ENCODE peak calls at places on chromosomes 11 and 22, in six cellular contexts. M is neuronal stem cell, Z is IMR-90, X is mesendoderm, J is H1, S is trophoblast cell. I is an unnamed sample.

GRCh38 chr11:69721745-69722144 is 17.9 kb upstream of the FGF19 start:
- DNase-seq in S (no peak), J (no peak), M (no peak), Z (no peak), X (no peak), I (no peak)

GRCh38 chr11:126992065-126992803 is 8.3 kb downstream of the KIRREL3 start:
- DNase-seq in S (peak; percentile 92), X (peak; percentile 57), J (no peak), M (no peak), Z (peak; percentile 98), I (peak; percentile 79)

GRCh38 chr11:46889689-46890475 is 28.5 kb downstream of the LRP4 start:
- DNase-seq in M (peak; percentile 73), Z (peak; percentile 73), J (peak; percentile 51), S (peak; percentile 63), X (peak; percentile 85), I (peak; percentile 78)

GRCh38 chr11:120209750-120210650 is 832 bp upstream of the OAF start:
- DNase-seq in X (no peak), Z (no peak), J (no peak), S (no peak), M (no peak), I (peak; percentile 30)

GRCh38 chr22:48393041-48393370 is 1434.7 kb downstream of the BRD1 start:
- DNase-seq in S (no peak), M (no peak), X (no peak), Z (no peak), J (no peak), I (no peak)

GRCh38 chr11:114158886-114159285 is 99.4 kb downstream of the ZBTB16 start:
- DNase-seq in S (no peak), X (no peak), M (no peak), J (no peak), Z (peak; percentile 56), I (no peak)

GRCh38 chr22:50438305-50439275 is 36.2 kb downstream of the SBF1 start:
- DNase-seq in S (no peak), J (no peak), X (peak; percentile 9), Z (no peak), M (no peak), I (no peak)

GRCh38 chr11:111413849-111414248 is 34.8 kb upstream of the POU2AF1 start:
- DNase-seq in X (no peak), J (no peak), M (no peak), S (no peak), Z (no peak), I (no peak)

GRCh38 chr22:19974233-19974861 is 32.7 kb upstream of the TXNRD2 start:
- DNase-seq in M (peak; percentile 76), X (peak; percentile 99), S (peak; percentile 93), J (peak; percentile 86), Z (peak; percentile 51), I (peak; percentile 59)

GRCh38 chr11:44623321-44623715 is 57.9 kb downstream of the CD82 start:
- DNase-seq in S (no peak), J (no peak), Z (no peak), M (no peak), X (no peak), I (no peak)

GRCh38 chr22:19965771-19966709 is 24.4 kb upstream of the TXNRD2 start:
- DNase-seq in Z (no peak), S (peak; percentile 29), X (peak; percentile 59), M (no peak), J (no peak), I (no peak)

GRCh38 chr11:95111923-95112540 is 22.4 kb downstream of the ENDOD1 start:
- DNase-seq in X (no peak), J (no peak), Z (no peak), S (peak; percentile 70), M (no peak), I (no peak)

GRCh38 chr11:2988996-2989395 is 3.1 kb downstream of the NAP1L4 start:
- DNase-seq in S (no peak), J (no peak), M (no peak), X (peak; percentile 13), Z (peak; percentile 33), I (peak; percentile 23)

GRCh38 chr11:10455637-10456487 is 798 bp downstream of the AMPD3 start:
- DNase-seq in M (peak; percentile 21), Z (peak; percentile 90), X (peak; percentile 89), S (peak; percentile 68), J (no peak), I (peak; percentile 91)

GRCh38 chr11:101441747-101442146 is 142.1 kb downstream of the TRPC6 start:
- DNase-seq in X (no peak), S (no peak), Z (no peak), M (no peak), J (no peak), I (peak; percentile 59)

GRCh38 chr11:44632466-44633123 is 67.1 kb downstream of the CD82 start:
- DNase-seq in X (peak; percentile 77), M (no peak), S (no peak), J (no peak), Z (no peak), I (peak; percentile 45)

GRCh38 chr22:24992946-24993345 is 40.4 kb downstream of the KIAA1671 start:
- DNase-seq in M (no peak), X (no peak), S (no peak), Z (no peak), J (no peak), I (no peak)

GRCh38 chr11:8261921-8262551 is 1.6 kb downstream of the LMO1 start:
- DNase-seq in X (peak; percentile 59), Z (no peak), J (no peak), S (peak; percentile 50), M (no peak), I (no peak)

GRCh38 chr22:28279888-28280287 is 360.8 kb upstream of the PITPNB start:
- DNase-seq in S (no peak), Z (peak; percentile 72), M (no peak), J (no peak), X (no peak), I (no peak)

GRCh38 chr11:130070829-130071205 is 1.1 kb downstream of the APLP2 start:
- DNase-seq in X (peak; percentile 55), M (no peak), Z (peak; percentile 36), S (no peak), J (no peak), I (peak; percentile 39)

GRCh38 chr11:76512851-76513653 is 68.2 kb downstream of the EMSY start:
- DNase-seq in S (no peak), M (no peak), Z (peak; percentile 65), X (peak; percentile 49), J (no peak), I (peak; percentile 62)

GRCh38 chr11:57310630-57311086 is 14.1 kb downstream of the TNKS1BP1 start:
- DNase-seq in Z (peak; percentile 27), S (no peak), J (no peak), X (no peak), M (no peak), I (no peak)

GRCh38 chr11:77244277-77245014 is 57.0 kb downstream of the GDPD4 start:
- DNase-seq in M (no peak), Z (peak; percentile 85), S (no peak), J (no peak), X (no peak), I (peak; percentile 78)

GRCh38 chr22:25900880-25901279 is 158.9 kb downstream of the MYO18B start:
- DNase-seq in S (no peak), X (peak; percentile 48), M (no peak), J (no peak), Z (no peak), I (no peak)

GRCh38 chr22:24326266-24326665 is 55.6 kb downstream of the SPECC1L start:
- DNase-seq in J (no peak), X (peak; percentile 88), M (no peak), Z (no peak), S (no peak), I (no peak)

GRCh38 chr22:27241430-27242110 is 560.0 kb downstream of the MN1 start:
- DNase-seq in X (no peak), S (no peak), M (no peak), J (no peak), Z (no peak), I (peak; percentile 43)

GRCh38 chr11:120167659-120168058 is 29.7 kb upstream of the TRIM29 start:
- DNase-seq in S (no peak), Z (no peak), M (no peak), J (no peak), X (no peak), I (no peak)

GRCh38 chr22:19244600-19245352 is 46.7 kb downstream of the CLTCL1 start:
- DNase-seq in J (no peak), S (no peak), X (no peak), M (no peak), Z (no peak), I (no peak)

GRCh38 chr11:81494431-81494830 is 1239.2 kb downstream of the FAM181B start:
- DNase-seq in Z (no peak), J (no peak), M (no peak), X (no peak), S (no peak), I (no peak)

GRCh38 chr11:44243633-44244343 is 66.2 kb downstream of the ALX4 start:
- DNase-seq in X (peak; percentile 97), S (no peak), J (peak; percentile 56), M (peak; percentile 75), Z (peak; percentile 46), I (peak; percentile 12)

GRCh38 chr11:116576523-116576922 is 196.3 kb downstream of the BUD13 start:
- DNase-seq in M (no peak), X (peak; percentile 77), S (no peak), J (no peak), Z (no peak), I (no peak)

DNA sequence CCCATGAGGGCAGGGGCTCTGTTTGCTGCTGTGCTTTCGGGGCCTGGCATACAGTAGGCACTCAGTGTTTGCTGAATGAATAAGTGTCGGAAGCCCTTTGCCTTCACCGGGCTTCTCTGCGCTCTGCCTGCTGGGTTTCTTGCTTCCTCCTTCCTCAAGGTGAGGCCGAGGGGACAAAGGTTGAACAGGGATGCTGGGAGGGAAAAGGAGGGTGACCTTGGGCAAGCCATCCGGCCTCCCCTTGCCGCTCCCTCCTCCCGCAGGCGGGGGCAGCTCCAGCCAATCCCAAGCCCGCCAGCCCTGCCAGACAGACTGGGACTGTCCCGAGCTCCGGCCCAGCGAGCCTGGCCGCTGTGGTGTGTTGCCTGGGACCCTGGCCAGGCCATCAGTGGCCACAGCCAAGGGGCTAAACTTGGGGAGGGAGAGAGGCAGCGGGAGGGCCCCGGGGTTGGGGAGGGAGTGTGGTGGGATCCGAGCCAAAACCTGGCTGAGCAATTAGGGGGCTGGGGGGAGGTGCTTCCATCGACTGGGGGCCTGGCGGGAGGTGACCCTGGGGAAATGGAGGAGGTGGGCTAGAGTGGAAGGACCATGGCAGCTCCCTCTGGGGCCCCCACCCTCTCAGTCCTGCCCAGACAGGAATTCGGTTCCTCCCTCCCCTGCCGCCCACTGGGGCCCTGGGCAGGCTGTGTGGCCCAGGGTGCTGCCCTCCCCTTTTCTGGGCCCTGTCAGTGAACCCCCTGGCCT is 3.3 kb upstream of the RCOR2 start:
- DNase-seq in X (peak; percentile 90), J (no peak), S (peak; percentile 39), M (no peak), Z (no peak), I (no peak)
- H3K4ac ChIP-seq in X (peak overlapping the region; percentile 97), J (peak overlapping the region; percentile 96), S (no peak overlapping the region), M (peak overlapping the region; percentile 99), Z (peak overlapping the region; percentile 79), I (peak overlapping the region; percentile 22)

GRCh38 chr11:59875856-59876519 is 2.6 kb upstream of the OOSP3 start:
- DNase-seq in M (no peak), Z (no peak), J (no peak), S (no peak), X (no peak), I (no peak)
- H3K4me3 ChIP-seq in M (no peak overlapping the region), Z (no peak overlapping the region), J (no peak overlapping the region), S (no peak overlapping the region), X (no peak overlapping the region), I (no peak overlapping the region)

GRCh38 chr11:12864316-12865156 is 144.6 kb upstream of the RASSF10 start:
- DNase-seq in M (peak; percentile 89), X (peak; percentile 100), J (peak; percentile 75), S (peak; percentile 83), Z (peak; percentile 96), I (peak; percentile 98)
- H2BK5ac ChIP-seq in M (no peak overlapping the region), X (peak overlapping the region; percentile 85), J (peak overlapping the region; percentile 99), S (no peak overlapping the region), Z (peak overlapping the region; percentile 4), I (no peak overlapping the region)

GRCh38 chr11:118615996-118616395 is 8.6 kb downstream of the PHLDB1 start:
- DNase-seq in Z (no peak), J (no peak), X (peak; percentile 77), M (no peak), S (no peak), I (no peak)
- H3K4ac ChIP-seq in Z (peak overlapping the region; percentile 84), J (no peak overlapping the region), X (no peak overlapping the region), M (peak overlapping the region; percentile 79), S (no peak overlapping the region), I (peak overlapping the region; percentile 67)